ENCODE peak calls at places on chromosomes 11 and 22, in ten cellular contexts. R, H, M, F, D, Y, N, I, K and Z are unnamed samples.

GRCh38 chr11:18408558-18409242 is 3.4 kb upstream of the LDHC start:
- DNase-seq in R (no peak), H (no peak), M (no peak), F (no peak), D (no peak), Y (no peak), N (no peak), I (no peak), K (peak; percentile 35), Z (no peak)

GRCh38 chr11:65488273-65489058 is 10.4 kb upstream of the MALAT1 start:
- DNase-seq in R (no peak), H (no peak), M (peak; percentile 72), F (no peak), D (peak; percentile 88), Y (peak; percentile 85), N (peak; percentile 66), I (peak; percentile 45), K (peak; percentile 80), Z (peak; percentile 24)

GRCh38 chr11:34168642-34169051 is 63.2 kb downstream of the NAT10 start:
- DNase-seq in R (no peak), H (no peak), M (no peak), F (no peak), D (peak; percentile 22), Y (no peak), N (no peak), I (no peak), K (no peak), Z (no peak)

GRCh38 chr11:10474551-10474950 is 19.5 kb downstream of the AMPD3 start:
- DNase-seq in R (no peak), H (no peak), M (no peak), F (no peak), D (no peak), Y (no peak), N (no peak), I (no peak), K (no peak), Z (no peak)

GRCh38 chr11:2173150-2173693 is 1.6 kb upstream of the TH start:
- DNase-seq in R (no peak), H (no peak), M (no peak), F (no peak), D (no peak), Y (no peak), N (no peak), I (no peak), K (no peak), Z (peak; percentile 39)

GRCh38 chr22:43529954-43530863 is 118.4 kb downstream of the MPPED1 start:
- DNase-seq in R (no peak), H (no peak), M (no peak), F (no peak), D (no peak), Y (no peak), N (no peak), I (no peak), K (no peak), Z (no peak)

GRCh38 chr11:42013656-42014201 is 554.3 kb upstream of the LRRC4C start:
- DNase-seq in R (no peak), H (no peak), M (no peak), F (no peak), D (peak; percentile 11), Y (no peak), N (no peak), I (no peak), K (peak; percentile 49), Z (no peak)

GRCh38 chr11:88414385-88414861 is 76.9 kb upstream of the CTSC start:
- DNase-seq in R (no peak), H (peak; percentile 45), M (peak; percentile 47), F (peak; percentile 43), D (peak; percentile 77), Y (peak; percentile 64), N (peak; percentile 32), I (peak; percentile 85), K (peak; percentile 87), Z (no peak)

GRCh38 chr11:66157182-66157864 is 87.3 kb downstream of the PACS1 start:
- DNase-seq in R (no peak), H (no peak), M (no peak), F (no peak), D (peak; percentile 11), Y (no peak), N (no peak), I (no peak), K (peak; percentile 31), Z (no peak)

GRCh38 chr11:33690290-33691050 is 10.2 kb downstream of the C11orf91 start:
- DNase-seq in R (peak; percentile 68), H (peak; percentile 100), M (peak; percentile 54), F (peak; percentile 83), D (peak; percentile 100), Y (peak; percentile 81), N (peak; percentile 50), I (no peak), K (peak; percentile 100), Z (no peak)

GRCh38 chr11:78189851-78190250 is 1.1 kb downstream of the USP35 start:
- DNase-seq in R (no peak), H (no peak), M (no peak), F (no peak), D (no peak), Y (peak; percentile 52), N (no peak), I (no peak), K (no peak), Z (no peak)
- H3K4me3 ChIP-seq in R (peak overlapping the region; percentile 89), H (peak overlapping the region; percentile 80), M (peak overlapping the region; percentile 90), F (no peak overlapping the region), D (peak overlapping the region; percentile 91), Y (no peak overlapping the region), N (no peak overlapping the region), I (peak overlapping the region; percentile 97), K (peak overlapping the region; percentile 94), Z (peak overlapping the region; percentile 82)

DNA sequence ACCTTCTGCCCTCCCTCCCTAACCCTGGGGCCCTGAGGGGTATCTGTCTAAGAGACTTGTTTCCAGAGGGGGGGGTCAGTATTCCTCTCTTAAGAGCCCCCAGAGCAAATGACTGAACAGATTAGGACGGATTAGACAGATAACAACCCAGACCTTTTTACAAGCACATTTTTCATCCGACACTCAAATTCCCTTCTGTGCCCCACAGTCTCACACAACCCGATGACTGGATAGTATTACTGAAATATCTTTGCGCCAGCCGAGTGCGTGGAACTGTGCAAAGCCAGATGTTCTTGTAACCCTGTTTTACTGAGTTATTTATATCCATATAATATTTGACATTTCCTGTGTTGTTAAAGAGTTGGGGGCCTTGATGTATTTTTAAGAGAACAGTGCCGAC is 30.9 kb upstream of the FLI1 start:
- DNase-seq in R (no peak), H (no peak), M (no peak), F (no peak), D (no peak), Y (no peak), N (no peak), I (no peak), K (no peak), Z (no peak)
- H3K4me3 ChIP-seq in R (no peak overlapping the region), H (no peak overlapping the region), M (no peak overlapping the region), F (no peak overlapping the region), D (no peak overlapping the region), Y (no peak overlapping the region), N (no peak overlapping the region), I (no peak overlapping the region), K (no peak overlapping the region), Z (no peak overlapping the region)

GRCh38 chr11:36509694-36510566 is at the start of gene TRAF6:
- DNase-seq in R (peak; percentile 91), H (peak; percentile 70), M (peak; percentile 92), F (peak; percentile 79), D (peak; percentile 76), Y (peak; percentile 94), N (peak; percentile 88), I (peak; percentile 98), K (peak; percentile 88), Z (peak; percentile 94)

GRCh38 chr11:36507824-36508489 is 2.1 kb downstream of the TRAF6 start:
- DNase-seq in R (no peak), H (no peak), M (no peak), F (no peak), D (no peak), Y (no peak), N (no peak), I (no peak), K (no peak), Z (no peak)

GRCh38 chr11:36509265-36509664 is 807 bp downstream of the TRAF6 start:
- DNase-seq in R (no peak), H (peak; percentile 58), M (peak; percentile 24), F (no peak), D (peak; percentile 24), Y (no peak), N (no peak), I (peak; percentile 77), K (peak; percentile 52), Z (peak; percentile 34)

GRCh38 chr11:36510567-36511020 is 522 bp upstream of the TRAF6 start:
- DNase-seq in R (no peak), H (peak; percentile 42), M (no peak), F (no peak), D (peak; percentile 22), Y (no peak), N (no peak), I (no peak), K (peak; percentile 60), Z (no peak)

DNA sequence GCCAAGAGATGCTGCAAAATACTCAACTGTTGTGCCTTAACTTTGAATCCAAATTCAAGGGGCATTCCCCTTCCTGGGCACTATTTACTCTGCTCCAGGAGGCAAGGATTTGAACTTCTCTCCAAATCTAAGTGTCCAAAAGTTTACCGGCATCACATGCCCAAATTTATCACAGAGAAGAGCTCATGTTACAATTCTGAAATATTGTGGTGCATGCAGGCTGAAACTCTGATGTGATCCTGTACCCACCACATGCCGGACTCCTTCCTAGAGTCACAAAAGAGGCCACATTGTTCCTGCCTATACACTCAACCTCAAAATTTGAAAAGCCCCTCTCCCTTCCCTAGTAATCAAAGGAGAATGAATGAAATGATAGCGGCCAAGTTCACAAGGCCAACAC is 1.3 kb downstream of the TRAF6 start:
- DNase-seq in R (no peak), H (no peak), M (no peak), F (no peak), D (no peak), Y (no peak), N (no peak), I (no peak), K (no peak), Z (no peak)
- H3K4me3 ChIP-seq in R (peak overlapping the region; percentile 88), H (peak overlapping the region; percentile 94), M (peak overlapping the region; percentile 88), F (peak overlapping the region; percentile 96), D (peak overlapping the region; percentile 97), Y (no peak overlapping the region), N (peak overlapping the region; percentile 97), I (peak overlapping the region; percentile 73), K (peak overlapping the region; percentile 100), Z (peak overlapping the region; percentile 98)

DNA sequence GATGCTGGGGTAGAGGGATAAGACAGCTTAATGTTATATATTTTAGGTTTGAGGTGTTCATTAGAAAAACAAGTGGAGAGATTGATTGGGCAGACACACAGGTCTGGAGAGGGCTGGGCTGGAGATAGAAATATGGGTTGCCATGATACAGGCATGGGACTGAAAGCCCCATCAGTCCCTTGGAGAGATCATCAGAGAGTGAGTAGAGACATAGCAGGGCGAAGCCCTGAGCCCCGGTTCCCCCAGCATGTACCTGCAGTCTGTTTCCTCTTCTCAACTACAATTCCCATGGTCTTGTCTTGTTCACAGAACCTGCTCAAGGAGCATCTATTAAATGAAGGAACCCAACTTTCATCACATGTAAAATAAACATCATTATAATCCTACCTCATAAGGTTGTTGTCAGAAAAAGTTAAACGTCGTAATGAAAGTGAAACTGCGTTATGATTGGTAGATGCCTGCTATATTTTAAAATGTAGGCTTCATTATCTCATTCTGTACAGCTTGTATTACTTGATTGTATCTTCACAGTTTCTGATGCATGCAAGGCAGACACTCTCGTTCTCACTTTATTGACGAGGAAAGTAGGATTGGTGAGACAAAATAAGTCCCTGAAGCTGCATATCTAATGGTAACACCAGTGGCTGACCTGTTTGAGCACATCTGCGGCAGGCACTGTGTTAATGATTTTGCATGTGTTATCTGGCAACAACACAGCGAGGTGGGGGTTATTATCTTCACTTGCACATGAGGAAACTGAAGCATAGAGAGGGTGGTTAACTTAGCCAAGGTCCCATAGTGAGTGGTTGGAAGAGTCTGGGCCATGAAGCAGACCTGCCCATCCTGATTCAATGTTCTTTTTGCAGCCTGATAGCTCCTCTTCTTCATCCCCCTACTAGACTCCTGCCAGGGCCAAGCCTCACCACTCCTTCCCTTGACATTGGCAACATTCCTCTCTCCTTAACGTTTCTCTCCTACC is 63.5 kb downstream of the ENDOD1 start:
- DNase-seq in R (no peak), H (no peak), M (no peak), F (no peak), D (no peak), Y (no peak), N (no peak), I (no peak), K (no peak), Z (no peak)
- H3K4me3 ChIP-seq in R (peak overlapping the region; percentile 24), H (no peak overlapping the region), M (peak overlapping the region; percentile 1), F (no peak overlapping the region), D (no peak overlapping the region), Y (no peak overlapping the region), N (no peak overlapping the region), I (no peak overlapping the region), K (no peak overlapping the region), Z (no peak overlapping the region)